ENCODE peak calls at places on chromosome 21, in nine cellular contexts. One of them, this sample, is unnamed.
A peak's percentile ranks its signal among the peaks of the same experiment; 100 is the strongest.

GRCh38 chr21:37257526-37257966 is 9.6 kb downstream of the VPS26C start:
- DNase-seq in spleen: peak; percentile 84
- DNase-seq in suprapubic skin: peak; percentile 62
- DNase-seq in transverse colon: peak; percentile 25
- DNase-seq in heart left ventricle: no peak
- DNase-seq in body of pancreas: peak; percentile 13
- DNase-seq in HCT116: no peak
- DNase-seq in ovary: no peak
- DNase-seq in K562: no peak
- DNase-seq in this sample: peak; percentile 22

GRCh38 chr21:35344582-35344981 is 295.5 kb upstream of the RUNX1 start:
- DNase-seq in suprapubic skin: no peak
- DNase-seq in spleen: no peak
- DNase-seq in heart left ventricle: no peak
- DNase-seq in HCT116: no peak
- DNase-seq in K562: no peak
- DNase-seq in transverse colon: no peak
- DNase-seq in body of pancreas: no peak
- DNase-seq in ovary: no peak
- DNase-seq in this sample: no peak

GRCh38 chr21:26846036-26846931 is 1.1 kb upstream of the ADAMTS1 start:
- DNase-seq in heart left ventricle: peak; percentile 93
- DNase-seq in K562: no peak
- DNase-seq in spleen: peak; percentile 87
- DNase-seq in HCT116: no peak
- DNase-seq in transverse colon: peak; percentile 63
- DNase-seq in body of pancreas: peak; percentile 78
- DNase-seq in suprapubic skin: peak; percentile 93
- DNase-seq in ovary: peak; percentile 92
- DNase-seq in this sample: peak; percentile 91

GRCh38 chr21:42272984-42273600 is 42.1 kb downstream of the TFF3 start:
- DNase-seq in transverse colon: no peak
- DNase-seq in heart left ventricle: no peak
- DNase-seq in suprapubic skin: no peak
- DNase-seq in K562: no peak
- DNase-seq in body of pancreas: no peak
- DNase-seq in ovary: no peak
- DNase-seq in HCT116: no peak
- DNase-seq in spleen: no peak
- DNase-seq in this sample: no peak

GRCh38 chr21:25573409-25574206 is 33.7 kb downstream of the MRPL39 start:
- DNase-seq in ovary: no peak
- DNase-seq in K562: peak; percentile 38
- DNase-seq in body of pancreas: no peak
- DNase-seq in heart left ventricle: no peak
- DNase-seq in HCT116: peak; percentile 24
- DNase-seq in suprapubic skin: no peak
- DNase-seq in transverse colon: no peak
- DNase-seq in spleen: no peak
- DNase-seq in this sample: no peak

GRCh38 chr21:25647632-25648031 is 8.6 kb downstream of the JAM2 start:
- DNase-seq in HCT116: no peak
- DNase-seq in spleen: no peak
- DNase-seq in heart left ventricle: no peak
- DNase-seq in suprapubic skin: no peak
- DNase-seq in K562: no peak
- DNase-seq in transverse colon: no peak
- DNase-seq in body of pancreas: no peak
- DNase-seq in ovary: no peak
- DNase-seq in this sample: no peak

GRCh38 chr21:23887709-23888303 is 1719.5 kb downstream of the MRPL39 start:
- DNase-seq in transverse colon: peak; percentile 11
- DNase-seq in heart left ventricle: no peak
- DNase-seq in K562: no peak
- DNase-seq in suprapubic skin: no peak
- DNase-seq in ovary: no peak
- DNase-seq in spleen: peak; percentile 87
- DNase-seq in HCT116: no peak
- DNase-seq in body of pancreas: no peak
- DNase-seq in this sample: no peak

GRCh38 chr21:36134820-36135390 is at the start of gene CBR3:
- DNase-seq in suprapubic skin: peak; percentile 83
- DNase-seq in transverse colon: peak; percentile 55
- DNase-seq in ovary: peak; percentile 78
- DNase-seq in heart left ventricle: peak; percentile 81
- DNase-seq in spleen: peak; percentile 87
- DNase-seq in body of pancreas: peak; percentile 52
- DNase-seq in HCT116: no peak
- DNase-seq in K562: no peak
- DNase-seq in this sample: peak; percentile 59

DNA sequence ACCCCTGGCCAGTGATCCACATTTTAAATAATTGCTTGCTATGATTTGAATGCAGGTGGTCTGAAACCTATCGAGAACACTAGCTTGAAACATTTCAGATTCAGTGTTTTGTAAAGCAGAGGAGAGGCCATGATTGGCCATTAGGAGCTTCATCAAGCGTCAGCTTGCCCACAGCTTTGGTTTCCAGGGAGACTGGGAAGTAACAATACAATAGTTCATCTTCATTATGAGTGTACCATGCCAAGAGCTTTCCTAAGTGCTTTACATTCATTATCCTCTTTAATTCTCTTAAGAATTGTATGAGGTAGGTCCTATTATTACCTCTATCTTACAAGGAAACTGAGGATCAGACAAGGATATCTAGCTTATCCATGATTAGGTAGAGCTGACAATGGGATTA is 27.7 kb upstream of the ATP5PO start:
- DNase-seq in K562: no peak
- DNase-seq in suprapubic skin: no peak
- DNase-seq in HCT116: no peak
- DNase-seq in heart left ventricle: no peak
- DNase-seq in ovary: no peak
- DNase-seq in spleen: no peak
- DNase-seq in transverse colon: no peak
- DNase-seq in body of pancreas: no peak
- DNase-seq in this sample: no peak
- H3K27ac ChIP-seq in K562: no peak overlapping the region
- H3K27ac ChIP-seq in suprapubic skin: no peak overlapping the region
- H3K27ac ChIP-seq in HCT116: no peak overlapping the region
- H3K27ac ChIP-seq in heart left ventricle: no peak overlapping the region
- H3K27ac ChIP-seq in ovary: no peak overlapping the region
- H3K27ac ChIP-seq in spleen: no peak overlapping the region
- H3K27ac ChIP-seq in transverse colon: no peak overlapping the region
- H3K27ac ChIP-seq in body of pancreas: no peak overlapping the region
- H3K27ac ChIP-seq in this sample: no peak overlapping the region

GRCh38 chr21:15064576-15065380 is at the start of gene NRIP1:
- DNase-seq in body of pancreas: peak; percentile 93
- DNase-seq in spleen: peak; percentile 98
- DNase-seq in HCT116: no peak
- DNase-seq in suprapubic skin: peak; percentile 91
- DNase-seq in ovary: peak; percentile 92
- DNase-seq in K562: peak; percentile 86
- DNase-seq in heart left ventricle: peak; percentile 95
- DNase-seq in transverse colon: peak; percentile 93
- DNase-seq in this sample: peak; percentile 91

GRCh38 chr21:15063821-15064575 is 802 bp downstream of the NRIP1 start:
- DNase-seq in HCT116: no peak
- DNase-seq in transverse colon: peak; percentile 41
- DNase-seq in suprapubic skin: peak; percentile 77
- DNase-seq in heart left ventricle: peak; percentile 77
- DNase-seq in spleen: no peak
- DNase-seq in K562: peak; percentile 52
- DNase-seq in ovary: peak; percentile 44
- DNase-seq in body of pancreas: peak; percentile 60
- DNase-seq in this sample: peak; percentile 43

GRCh38 chr21:15066231-15066577 is 1.4 kb upstream of the NRIP1 start:
- DNase-seq in ovary: no peak
- DNase-seq in heart left ventricle: no peak
- DNase-seq in spleen: no peak
- DNase-seq in transverse colon: no peak
- DNase-seq in body of pancreas: no peak
- DNase-seq in K562: no peak
- DNase-seq in suprapubic skin: no peak
- DNase-seq in HCT116: no peak
- DNase-seq in this sample: no peak

GRCh38 chr21:15063081-15063820 is 1.5 kb downstream of the NRIP1 start:
- DNase-seq in transverse colon: no peak
- DNase-seq in body of pancreas: no peak
- DNase-seq in K562: peak; percentile 23
- DNase-seq in suprapubic skin: no peak
- DNase-seq in heart left ventricle: no peak
- DNase-seq in spleen: no peak
- DNase-seq in ovary: no peak
- DNase-seq in HCT116: no peak
- DNase-seq in this sample: no peak

DNA sequence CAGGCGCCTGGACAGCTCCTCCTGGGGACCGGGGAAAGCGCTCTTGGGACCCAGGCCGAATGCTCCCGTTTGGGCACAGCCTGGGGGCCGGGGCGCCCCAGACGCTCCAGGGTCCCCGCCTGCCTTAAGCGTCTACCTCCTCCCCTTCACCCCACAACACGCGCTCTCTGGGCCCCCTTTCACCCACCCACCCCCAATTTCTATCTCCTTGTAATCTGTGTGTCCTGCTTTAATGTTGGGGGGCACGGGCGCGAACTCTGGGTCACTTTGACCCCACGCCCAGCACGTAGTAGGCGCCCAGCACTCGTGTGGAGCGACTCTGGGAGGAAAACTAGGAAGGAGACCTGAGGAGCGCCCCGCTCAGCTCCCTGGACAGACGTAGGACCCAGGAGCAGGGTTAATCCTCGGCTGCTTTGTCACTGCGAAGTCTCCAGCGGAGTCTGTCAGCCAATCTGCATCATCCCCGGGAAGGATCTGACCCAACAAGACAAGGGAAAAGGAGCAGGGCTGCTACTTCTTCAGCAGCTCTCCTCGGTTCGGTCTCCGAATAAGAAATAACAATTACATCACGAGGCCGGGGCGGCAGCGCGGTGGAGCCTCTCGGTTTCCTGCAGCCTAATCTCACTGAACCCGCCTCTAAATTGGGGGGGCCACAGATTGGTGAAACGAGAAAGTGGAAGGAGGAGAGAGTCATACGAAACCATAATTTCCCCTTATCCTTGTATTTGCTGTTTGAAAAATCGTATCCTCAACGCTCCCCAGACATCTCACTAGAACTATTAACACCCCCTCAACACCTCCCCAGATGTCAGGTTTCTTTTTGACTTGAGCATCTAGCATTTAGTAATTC is 806 bp upstream of the NRIP1 start:
- DNase-seq in transverse colon: peak; percentile 80
- DNase-seq in heart left ventricle: peak; percentile 88
- DNase-seq in K562: peak; percentile 64
- DNase-seq in body of pancreas: peak; percentile 81
- DNase-seq in HCT116: no peak
- DNase-seq in ovary: peak; percentile 85
- DNase-seq in suprapubic skin: peak; percentile 83
- DNase-seq in spleen: peak; percentile 94
- DNase-seq in this sample: peak; percentile 76
- TF ChIP-seq POLR2A in transverse colon: peak; percentile 74
- TF ChIP-seq POLR2A in heart left ventricle: no peak
- TF ChIP-seq POLR2A in K562: peak; percentile 69
- TF ChIP-seq POLR2A in body of pancreas: peak; percentile 52
- TF ChIP-seq POLR2A in HCT116: no peak
- TF ChIP-seq POLR2A in ovary: peak; percentile 77
- TF ChIP-seq POLR2A in suprapubic skin: peak; percentile 62
- TF ChIP-seq POLR2A in spleen: no peak
- TF ChIP-seq POLR2A in this sample: peak; percentile 62

GRCh38 chr21:45819478-45820170 is 161.9 kb upstream of the COL6A1 start:
- DNase-seq in transverse colon: no peak
- DNase-seq in body of pancreas: no peak
- DNase-seq in suprapubic skin: no peak
- DNase-seq in ovary: no peak
- DNase-seq in HCT116: no peak
- DNase-seq in spleen: peak; percentile 63
- DNase-seq in heart left ventricle: no peak
- DNase-seq in K562: no peak
- DNase-seq in this sample: no peak

GRCh38 chr21:45818276-45818903 is 163.2 kb upstream of the COL6A1 start:
- DNase-seq in HCT116: no peak
- DNase-seq in heart left ventricle: no peak
- DNase-seq in transverse colon: no peak
- DNase-seq in suprapubic skin: no peak
- DNase-seq in spleen: no peak
- DNase-seq in ovary: no peak
- DNase-seq in K562: peak; percentile 46
- DNase-seq in body of pancreas: no peak
- DNase-seq in this sample: no peak

GRCh38 chr21:45820171-45821091 is 161.1 kb upstream of the COL6A1 start:
- DNase-seq in heart left ventricle: peak; percentile 67
- DNase-seq in HCT116: peak; percentile 75
- DNase-seq in spleen: peak; percentile 92
- DNase-seq in body of pancreas: peak; percentile 81
- DNase-seq in transverse colon: peak; percentile 77
- DNase-seq in suprapubic skin: no peak
- DNase-seq in ovary: peak; percentile 68
- DNase-seq in K562: peak; percentile 94
- DNase-seq in this sample: peak; percentile 82

GRCh38 chr21:45817345-45817744 is 164.2 kb upstream of the COL6A1 start:
- DNase-seq in transverse colon: no peak
- DNase-seq in body of pancreas: no peak
- DNase-seq in spleen: no peak
- DNase-seq in K562: no peak
- DNase-seq in HCT116: no peak
- DNase-seq in suprapubic skin: no peak
- DNase-seq in ovary: no peak
- DNase-seq in heart left ventricle: no peak
- DNase-seq in this sample: no peak

DNA sequence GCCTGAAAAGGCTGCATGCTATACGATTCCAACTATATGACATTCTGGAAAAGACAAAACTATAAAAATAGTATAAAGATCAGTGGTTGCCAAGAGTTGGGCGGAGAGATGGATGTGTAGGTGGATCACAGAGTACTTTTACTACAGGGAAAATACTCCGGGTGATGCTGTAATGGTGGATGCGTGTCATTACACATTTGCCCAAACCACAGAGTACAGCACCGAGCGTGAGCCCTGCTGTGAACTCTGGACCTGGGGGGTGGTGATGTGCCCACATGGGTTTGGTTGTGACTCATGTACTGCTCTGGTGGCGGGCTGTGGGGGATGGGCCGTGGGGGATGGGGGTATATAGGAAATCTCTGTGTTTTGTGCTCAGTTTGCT is 162.7 kb upstream of the COL6A1 start:
- DNase-seq in HCT116: no peak
- DNase-seq in ovary: no peak
- DNase-seq in body of pancreas: no peak
- DNase-seq in suprapubic skin: no peak
- DNase-seq in spleen: no peak
- DNase-seq in heart left ventricle: no peak
- DNase-seq in transverse colon: no peak
- DNase-seq in K562: no peak
- DNase-seq in this sample: no peak
- H3K27ac ChIP-seq in HCT116: no peak overlapping the region
- H3K27ac ChIP-seq in ovary: no peak overlapping the region
- H3K27ac ChIP-seq in body of pancreas: no peak overlapping the region
- H3K27ac ChIP-seq in suprapubic skin: no peak overlapping the region
- H3K27ac ChIP-seq in spleen: peak overlapping the region; percentile 7
- H3K27ac ChIP-seq in heart left ventricle: no peak overlapping the region
- H3K27ac ChIP-seq in transverse colon: no peak overlapping the region
- H3K27ac ChIP-seq in K562: no peak overlapping the region
- H3K27ac ChIP-seq in this sample: no peak overlapping the region

DNA sequence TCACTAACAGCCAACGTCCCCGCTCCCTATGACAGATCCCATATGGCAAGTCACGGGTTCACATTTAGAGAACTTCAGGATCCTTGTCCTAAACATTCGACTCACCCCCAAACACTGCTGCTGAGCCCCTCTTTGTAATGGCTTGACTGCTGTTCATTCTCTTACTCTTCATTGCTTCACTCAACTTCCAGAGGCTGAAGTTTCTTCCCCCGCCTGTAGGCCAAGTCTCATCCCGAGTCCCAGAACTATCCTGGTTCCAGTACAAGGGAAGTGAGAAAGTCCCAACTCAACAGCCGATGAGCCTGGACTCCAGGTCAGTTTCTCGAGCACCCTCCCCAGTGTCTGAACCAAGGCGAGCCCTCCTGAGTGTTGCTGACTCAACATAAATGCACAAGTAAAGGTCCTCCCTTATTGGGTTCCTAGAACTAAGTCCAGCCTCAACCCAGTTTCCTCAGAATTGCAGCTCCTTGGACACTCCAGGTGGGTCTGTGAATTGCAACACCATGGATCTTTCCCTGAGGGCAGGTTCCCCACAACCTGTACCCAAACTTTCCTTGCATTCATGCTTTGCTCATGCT is 93.3 kb upstream of the BACE2 start:
- DNase-seq in transverse colon: no peak
- DNase-seq in suprapubic skin: no peak
- DNase-seq in ovary: no peak
- DNase-seq in heart left ventricle: no peak
- DNase-seq in K562: no peak
- DNase-seq in spleen: no peak
- DNase-seq in HCT116: no peak
- DNase-seq in body of pancreas: no peak
- DNase-seq in this sample: no peak
- TF ChIP-seq POLR2A in transverse colon: no peak
- TF ChIP-seq POLR2A in suprapubic skin: no peak
- TF ChIP-seq POLR2A in ovary: no peak
- TF ChIP-seq POLR2A in heart left ventricle: no peak
- TF ChIP-seq POLR2A in K562: no peak
- TF ChIP-seq POLR2A in spleen: no peak
- TF ChIP-seq POLR2A in HCT116: no peak
- TF ChIP-seq POLR2A in body of pancreas: no peak
- TF ChIP-seq POLR2A in this sample: no peak

This sample was measured in uterus.